ENCODE peak calls at places on chromosomes 13 and 19, in nine cellular contexts. K, A, E, N, G, L, Z, D and O are unnamed samples.

GRCh38 chr19:35717665-35718344 is at the start of gene KMT2B:
- DNase-seq in E (no peak), N (peak), D (no peak), K (no peak), Z (no peak), G (no peak), A (no peak), L (no peak), O (no peak)

GRCh38 chr13:81726037-81726726 is 1385.3 kb upstream of the SPRY2 start:
- DNase-seq in N (no peak), D (no peak), A (no peak), G (no peak), E (no peak), L (no peak), K (no peak), Z (no peak), O (no peak)

GRCh38 chr13:109706015-109706715 is 80.2 kb downstream of the IRS2 start:
- DNase-seq in G (no peak), Z (no peak), A (no peak), D (no peak), L (no peak), N (no peak), K (no peak), E (no peak), O (no peak)

GRCh38 chr19:6226012-6226411 is 53.8 kb downstream of the MLLT1 start:
- DNase-seq in E (no peak), D (no peak), Z (no peak), G (no peak), K (no peak), N (no peak), L (no peak), A (no peak), O (no peak)

GRCh38 chr13:87376081-87376480 is 295.1 kb upstream of the SLITRK5 start:
- DNase-seq in L (no peak), D (no peak), K (no peak), A (no peak), G (no peak), Z (no peak), N (no peak), E (no peak), O (no peak)

GRCh38 chr19:16607819-16608218 is 20.2 kb downstream of the MED26 start:
- DNase-seq in E (no peak), N (no peak), K (no peak), D (no peak), L (no peak), G (no peak), Z (no peak), A (no peak), O (no peak)

GRCh38 chr13:99366075-99366987 is 59.1 kb upstream of the GPR183 start:
- DNase-seq in Z (no peak), D (no peak), K (no peak), A (no peak), L (no peak), E (no peak), N (no peak), G (no peak), O (no peak)

GRCh38 chr13:55000043-55000442 is 1971.4 kb downstream of the OLFM4 start:
- DNase-seq in L (no peak), D (no peak), A (no peak), N (no peak), G (no peak), Z (no peak), K (no peak), E (no peak), O (no peak)

GRCh38 chr19:36771275-36772231 is 1.1 kb downstream of the ZNF850 start:
- DNase-seq in D (peak), N (peak), Z (no peak), K (peak), A (peak), L (peak), E (no peak), G (no peak), O (peak)

GRCh38 chr19:29454109-29454508 is 71.7 kb upstream of the VSTM2B start:
- DNase-seq in Z (no peak), K (no peak), E (no peak), A (no peak), G (no peak), D (no peak), N (no peak), L (no peak), O (no peak)

GRCh38 chr13:23610187-23610576 is 40.0 kb downstream of the TNFRSF19 start:
- DNase-seq in N (no peak), G (no peak), D (no peak), E (no peak), L (no peak), K (peak), Z (no peak), A (no peak), O (no peak)

GRCh38 chr13:50375792-50376191 is 360.5 kb downstream of the KCNRG start:
- DNase-seq in L (no peak), A (no peak), K (peak), Z (no peak), G (no peak), D (no peak), N (no peak), E (no peak), O (no peak)

GRCh38 chr13:111359930-111360329 is 39.5 kb downstream of the TEX29 start:
- DNase-seq in A (no peak), L (no peak), K (no peak), G (no peak), Z (no peak), E (no peak), N (no peak), D (no peak), O (no peak)

GRCh38 chr13:113216165-113217056 is 7.0 kb downstream of the CUL4A start:
- DNase-seq in D (no peak), A (peak), K (peak), Z (no peak), E (no peak), N (peak), G (no peak), L (peak), O (no peak)

GRCh38 chr13:39565036-39565949 is 37.7 kb downstream of the LHFPL6 start:
- DNase-seq in K (peak), G (no peak), E (no peak), D (no peak), L (no peak), A (no peak), Z (no peak), N (peak), O (no peak)

GRCh38 chr19:7697721-7698287 is 4.1 kb downstream of the FCER2 start:
- DNase-seq in E (no peak), K (no peak), L (no peak), D (no peak), Z (no peak), G (no peak), A (no peak), N (no peak), O (no peak)

GRCh38 chr19:7699003-7699402 is 2.9 kb downstream of the FCER2 start:
- DNase-seq in A (no peak), L (no peak), D (no peak), E (no peak), G (no peak), K (no peak), N (no peak), Z (no peak), O (no peak)

GRCh38 chr19:7699422-7700127 is 2.4 kb downstream of the FCER2 start:
- DNase-seq in D (no peak), G (no peak), E (no peak), L (no peak), A (no peak), K (peak), Z (no peak), N (no peak), O (no peak)

GRCh38 chr19:7700128-7700470 is 1.8 kb downstream of the FCER2 start:
- DNase-seq in L (no peak), A (no peak), N (no peak), D (no peak), G (no peak), E (no peak), Z (no peak), K (no peak), O (no peak)

GRCh38 chr19:7698583-7698982 is 3.3 kb downstream of the FCER2 start:
- DNase-seq in D (no peak), K (no peak), G (no peak), A (no peak), E (no peak), L (no peak), Z (no peak), N (no peak), O (no peak)
- H3K4me3 ChIP-seq in D (no peak), K (no peak), G (no peak), A (no peak), E (no peak), L (no peak), Z (no peak), N (no peak), O (no peak)

GRCh38 chr19:56476671-56477428 is at the start of gene ZNF667:
- DNase-seq in G (peak), Z (peak), K (peak), E (peak), A (peak), D (peak), N (peak), L (peak), O (peak)
- H3K27ac ChIP-seq in G (peak), Z (peak), K (peak), E (no peak), A (peak), D (no peak), N (peak), L (peak), O (peak)

DNA sequence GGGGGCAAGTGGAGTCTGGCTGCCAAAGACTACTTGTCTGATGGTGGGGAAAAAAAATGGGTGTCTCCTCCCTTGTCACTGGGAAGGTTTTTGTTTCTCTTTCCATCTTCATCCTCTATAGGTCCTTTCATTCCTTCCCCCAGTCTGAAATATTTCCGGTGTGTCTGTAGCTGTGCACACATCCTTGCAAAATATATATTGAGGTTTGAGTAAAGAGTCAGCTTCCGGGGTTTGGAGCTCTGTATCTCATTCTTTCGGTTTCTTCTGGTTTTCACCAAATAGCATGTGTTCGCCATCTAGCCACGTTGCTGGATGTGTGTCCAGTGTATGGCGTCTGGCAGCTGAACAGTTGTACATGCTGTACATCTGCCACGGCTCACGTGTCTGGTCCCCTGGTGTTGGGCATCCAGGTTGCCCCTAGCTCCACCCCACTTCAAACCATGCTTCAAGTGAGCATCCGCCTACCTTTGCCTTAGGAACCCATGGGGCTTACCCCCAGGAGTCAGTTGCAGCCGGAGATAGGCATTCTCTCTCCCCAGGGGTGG is 142.2 kb downstream of the SIPA1L3 start:
- DNase-seq in G (peak), D (peak), A (no peak), N (no peak), K (no peak), Z (no peak), L (no peak), E (peak), O (peak)
- H3K4me3 ChIP-seq in G (peak), D (peak), A (no peak), N (no peak), K (no peak), Z (no peak), L (no peak), E (peak), O (peak)

DNA sequence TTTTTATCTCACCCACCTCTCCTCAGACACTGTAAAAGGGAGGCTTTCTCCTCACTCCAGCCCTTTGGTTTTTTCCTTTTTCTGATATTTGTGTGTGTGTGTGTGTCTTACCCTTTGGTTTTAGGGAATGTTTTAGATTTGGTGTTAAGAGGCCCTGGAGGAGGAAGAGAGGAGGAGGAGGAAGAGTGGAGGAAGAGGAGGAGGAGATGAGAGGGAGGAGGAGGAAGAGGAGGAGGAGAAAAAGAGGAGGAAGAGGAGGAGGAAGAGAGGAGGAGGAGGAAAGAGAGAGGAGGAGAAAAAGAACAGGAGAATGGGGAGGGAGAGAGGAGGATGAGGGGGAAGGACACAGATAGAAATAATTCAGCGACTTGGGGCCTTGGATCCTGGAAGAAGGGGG is 10.5 kb downstream of the KLHL26 start:
- DNase-seq in L (no peak), G (no peak), A (no peak), Z (no peak), D (no peak), E (no peak), N (no peak), K (no peak), O (no peak)
- H3K27ac ChIP-seq in L (no peak), G (no peak), A (peak), Z (peak), D (no peak), E (no peak), N (no peak), K (no peak), O (no peak)

GRCh38 chr13:95955255-95955654 is 97.9 kb downstream of the UGGT2 start:
- DNase-seq in N (no peak), K (no peak), L (no peak), G (no peak), A (no peak), D (no peak), E (no peak), Z (no peak), O (no peak)
- H3K4me3 ChIP-seq in N (no peak), K (no peak), L (no peak), G (no peak), A (no peak), D (no peak), E (no peak), Z (no peak), O (no peak)